ENCODE peak calls at places on chromosomes 11 and 22, in five cellular contexts. D is IMR-90, Y is EL, O is SJSA1, A is MM.1S. N is an unnamed sample.

GRCh38 chr11:69079891-69080290 is 31.2 kb downstream of the TPCN2 start:
- DNase-seq in D (no peak), Y (no peak), O (no peak), A (no peak), N (no peak)

GRCh38 chr11:34072831-34073230 is 21.3 kb downstream of the CAPRIN1 start:
- DNase-seq in D (peak; percentile 7), Y (no peak), O (no peak), A (no peak), N (no peak)

GRCh38 chr11:94767701-94768601 is at the start of gene AMOTL1:
- DNase-seq in D (peak; percentile 76), Y (peak; percentile 92), O (peak; percentile 86), A (peak; percentile 91), N (no peak)

GRCh38 chr22:36743011-36743410 is 32.9 kb downstream of the IFT27 start:
- DNase-seq in D (no peak), Y (no peak), O (no peak), A (no peak), N (no peak)

GRCh38 chr11:10072142-10072541 is 221.9 kb downstream of the SBF2 start:
- DNase-seq in D (peak; percentile 92), Y (no peak), O (no peak), A (no peak), N (no peak)

GRCh38 chr11:73225001-73225686 is 7.1 kb downstream of the P2RY2 start:
- DNase-seq in D (no peak), Y (no peak), O (no peak), A (no peak), N (no peak)

GRCh38 chr11:111785886-111786412 is 19.8 kb upstream of the PPP2R1B start:
- DNase-seq in D (no peak), Y (no peak), O (no peak), A (no peak), N (no peak)

GRCh38 chr11:12862761-12863469 is 146.2 kb upstream of the RASSF10 start:
- DNase-seq in D (peak; percentile 85), Y (peak; percentile 69), O (peak; percentile 87), A (no peak), N (no peak)

GRCh38 chr11:67024410-67024809 is 1.5 kb downstream of the SYT12 start:
- DNase-seq in D (no peak), Y (no peak), O (no peak), A (peak; percentile 66), N (peak; percentile 59)

GRCh38 chr11:86408845-86409244 is 34.2 kb downstream of the CCDC81 start:
- DNase-seq in D (no peak), Y (no peak), O (no peak), A (no peak), N (no peak)

GRCh38 chr22:46233231-46233630 is 16.9 kb downstream of the CDPF1 start:
- DNase-seq in D (peak; percentile 29), Y (peak; percentile 45), O (no peak), A (no peak), N (no peak)

GRCh38 chr11:15941206-15941770 is 415.1 kb downstream of the SOX6 start:
- DNase-seq in D (no peak), Y (peak; percentile 61), O (no peak), A (no peak), N (peak; percentile 47)

GRCh38 chr11:48096588-48097525 is 116.5 kb downstream of the PTPRJ start:
- DNase-seq in D (peak; percentile 39), Y (no peak), O (no peak), A (no peak), N (no peak)

GRCh38 chr11:114167355-114168085 is 108.0 kb downstream of the ZBTB16 start:
- DNase-seq in D (no peak), Y (no peak), O (no peak), A (no peak), N (no peak)

N was measured in GM12865.